ENCODE peak calls at places on chromosomes 12 and 14, in four cellular contexts. W is upper lobe of right lung, L is MM.1S, I is IMR-90. N is an unnamed sample. For H3K4me1, the result is how much of the 10 kb centered on the place peaks cover.

GRCh38 chr12:127485528-127485927 is 781.4 kb upstream of the TMEM132C start:
- DNase-seq in I (peak), W (no peak), L (peak), N (peak)

GRCh38 chr14:98290596-98290995 is 981.4 kb downstream of the BCL11B start:
- DNase-seq in W (no peak), I (no peak), L (no peak), N (no peak)

GRCh38 chr14:20681348-20682126 is 2.8 kb upstream of the RNASE4 start:
- DNase-seq in W (peak), I (peak), L (peak), N (no peak)

GRCh38 chr12:89192419-89192818 is 159.9 kb downstream of the DUSP6 start:
- DNase-seq in W (no peak), L (no peak), I (peak), N (no peak)

GRCh38 chr12:131830335-131831020 is 2.3 kb downstream of the MMP17 start:
- DNase-seq in L (peak), I (peak), W (peak), N (peak)

GRCh38 chr12:30988887-30989286 is 62.3 kb downstream of the TSPAN11 start:
- DNase-seq in L (no peak), I (no peak), W (no peak), N (no peak)

GRCh38 chr12:107091989-107092641 is 1.2 kb downstream of the CRY1 start:
- DNase-seq in I (peak), W (no peak), L (peak), N (no peak)

GRCh38 chr12:122250536-122250935 is 15.8 kb downstream of the VPS33A start:
- DNase-seq in W (no peak), I (no peak), L (no peak), N (no peak)

GRCh38 chr12:97921957-97922722 is 459.5 kb downstream of the RMST start:
- DNase-seq in W (no peak), I (no peak), L (no peak), N (no peak)

GRCh38 chr14:75440733-75441474 is 13.1 kb downstream of the JDP2 start:
- DNase-seq in L (no peak), W (no peak), I (peak), N (no peak)

GRCh38 chr12:6392499-6392898 is 8.5 kb downstream of the LTBR start:
- DNase-seq in W (no peak), I (no peak), L (no peak), N (no peak)

GRCh38 chr14:55221186-55221585 is 29.8 kb upstream of the DLGAP5 start:
- DNase-seq in L (no peak), W (no peak), I (peak), N (no peak)

GRCh38 chr12:29782285-29782820 is 1.4 kb downstream of the TMTC1 start:
- DNase-seq in L (peak), W (no peak), I (peak), N (no peak)

GRCh38 chr14:93200553-93200952 is 6.3 kb downstream of the GON7 start:
- DNase-seq in L (no peak), I (no peak), W (peak), N (no peak)

GRCh38 chr14:77103954-77104353 is 5.9 kb downstream of the CIPC start:
- DNase-seq in I (no peak), W (no peak), L (no peak), N (no peak)

GRCh38 chr12:98499668-98500456 is 15.5 kb upstream of the TMPO start:
- DNase-seq in I (no peak), L (no peak), W (no peak), N (no peak)

GRCh38 chr14:105528197-105528858 is 1.9 kb downstream of the TMEM121 start:
- DNase-seq in L (peak), I (peak), W (peak), N (peak)

GRCh38 chr12:91859347-91859746 is 286.3 kb downstream of the BTG1 start:
- DNase-seq in W (no peak), L (no peak), I (no peak), N (no peak)

GRCh38 chr12:19066471-19067001 is 63.0 kb upstream of the PLEKHA5 start:
- DNase-seq in W (no peak), I (no peak), L (no peak), N (no peak)

GRCh38 chr12:69510176-69510827 is 40.1 kb downstream of the FRS2 start:
- DNase-seq in I (no peak), W (no peak), L (no peak), N (no peak)

GRCh38 chr14:24060443-24060842 is 8.6 kb downstream of the CARMIL3 start:
- DNase-seq in W (peak), I (no peak), L (no peak), N (peak)

GRCh38 chr14:75757644-75758402 is 96.8 kb downstream of the TTLL5 start:
- DNase-seq in L (no peak), W (no peak), I (no peak), N (no peak)

GRCh38 chr12:106415134-106415533 is 57.6 kb downstream of the POLR3B start:
- DNase-seq in L (no peak), W (no peak), I (peak), N (no peak)

GRCh38 chr12:29380536-29381523 is at the start of gene ERGIC2:
- DNase-seq in L (peak), W (peak), I (peak), N (peak)

GRCh38 chr12:41277019-41277770 is 89.1 kb downstream of the PDZRN4 start:
- DNase-seq in L (peak), W (no peak), I (peak), N (no peak)

GRCh38 chr12:46553266-46553665 is 180.7 kb upstream of the SLC38A2 start:
- DNase-seq in I (peak), W (no peak), L (no peak), N (no peak)

GRCh38 chr14:79658224-79658623 is 553.1 kb downstream of the DIO2 start:
- DNase-seq in I (no peak), L (no peak), W (no peak), N (no peak)

GRCh38 chr12:109772622-109773321 is 59.1 kb downstream of the FAM222A start:
- DNase-seq in L (no peak), I (no peak), W (peak), N (no peak)

GRCh38 chr14:76550534-76550933 is 174.6 kb downstream of the ESRRB start:
- DNase-seq in I (no peak), W (no peak), L (no peak), N (peak)

GRCh38 chr14:39372656-39373055 is 59.6 kb downstream of the FBXO33 start:
- DNase-seq in W (no peak), L (no peak), I (peak), N (no peak)

GRCh38 chr12:57221169-57221917 is 4.7 kb downstream of the NXPH4 start:
- DNase-seq in W (no peak), I (no peak), L (no peak), N (no peak)
- H3K4me3 ChIP-seq in W (no peak), I (no peak), L (no peak), N (no peak)

DNA sequence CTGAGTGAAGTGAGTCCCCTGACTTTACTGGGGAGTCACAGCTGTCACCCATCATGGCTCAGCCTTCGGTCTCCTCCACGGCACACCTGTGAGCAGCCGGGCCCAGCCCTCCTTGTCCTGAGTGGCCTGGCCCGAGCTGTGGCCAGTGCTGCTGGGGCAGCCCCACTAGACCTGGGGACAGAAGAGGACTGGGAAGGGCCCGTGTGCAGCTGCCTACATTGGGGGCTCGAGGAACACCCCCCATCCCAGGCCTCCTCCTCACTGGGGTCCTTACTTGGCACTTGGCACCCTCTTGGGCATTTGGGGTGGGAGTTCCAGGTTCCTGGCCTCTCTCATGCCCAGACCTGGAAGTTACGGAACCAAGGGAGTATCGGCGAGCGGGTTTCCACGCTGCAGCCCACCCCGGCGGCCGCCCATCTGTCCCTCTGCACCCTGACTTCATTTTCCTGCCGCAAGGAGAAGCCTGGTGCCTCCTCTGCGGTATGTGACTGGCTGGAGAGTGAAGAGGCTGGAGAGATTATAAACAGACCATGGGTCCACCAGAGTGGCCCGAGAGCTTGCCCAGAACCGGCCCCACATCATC is 179.7 kb downstream of the KIF26A start:
- DNase-seq in W (no peak), I (no peak), L (no peak), N (no peak)
- H3K4me1 ChIP-seq in W (under half), I (under half), L (under half), N (under half)

GRCh38 chr12:94874086-94874985 is 129.2 kb downstream of the NDUFA12 start:
- DNase-seq in L (no peak), W (no peak), I (no peak), N (no peak)

GRCh38 chr12:94872671-94873367 is 130.7 kb downstream of the NDUFA12 start:
- DNase-seq in L (no peak), W (no peak), I (no peak), N (no peak)

GRCh38 chr12:94873368-94874085 is 130.0 kb downstream of the NDUFA12 start:
- DNase-seq in W (peak), I (no peak), L (peak), N (no peak)

GRCh38 chr12:94874986-94875312 is 128.5 kb downstream of the NDUFA12 start:
- DNase-seq in I (no peak), W (no peak), L (no peak), N (no peak)

GRCh38 chr12:94875525-94875924 is 128.0 kb downstream of the NDUFA12 start:
- DNase-seq in W (no peak), L (peak), I (no peak), N (no peak)
- TF ChIP-seq CTCF in W (peak), L (peak), I (no peak), N (peak)

DNA sequence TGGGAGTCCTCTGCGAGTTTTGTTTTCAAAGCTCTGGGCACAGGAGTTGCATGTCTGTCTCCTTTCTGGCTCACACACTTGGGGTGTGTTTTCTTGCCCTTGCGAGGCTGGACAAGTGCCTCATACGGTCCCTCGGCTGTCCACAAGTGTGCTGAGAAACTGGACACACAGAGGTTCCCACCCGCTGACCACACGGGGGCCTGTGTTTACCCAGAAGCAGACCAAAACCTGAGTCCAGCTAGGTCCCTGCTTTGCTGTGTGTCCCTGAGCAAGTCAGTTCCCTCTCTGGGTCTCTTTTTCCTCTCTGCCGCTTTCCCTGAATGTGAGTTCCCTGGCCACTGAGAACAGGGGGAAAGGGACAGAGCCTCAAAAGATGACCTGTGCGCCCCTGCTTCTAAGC is 678 bp upstream of the OAS2 start:
- DNase-seq in W (no peak), I (no peak), L (peak), N (no peak)
- H3K4me3 ChIP-seq in W (peak), I (no peak), L (peak), N (no peak)

GRCh38 chr12:52145228-52145940 is 46.4 kb downstream of the KRT80 start:
- DNase-seq in I (no peak), W (no peak), L (no peak), N (no peak)
- H3K4me1 ChIP-seq in I (under half), W (under half), L (under half), N (half or more)